ENCODE peak calls at places on chromosomes 16 and 17, in four cellular contexts. X is transverse colon, S is pancreas, U is mucosa of descending colon. T is an unnamed sample.
A peak's percentile ranks its signal among the peaks of the same experiment; 100 is the strongest.

GRCh38 chr16:14063618-14064581 is 7.2 kb upstream of the MRTFB start:
- DNase-seq in X (no peak), S (no peak), U (no peak), T (peak; percentile 65)

GRCh38 chr16:67150833-67151396 is at the start of gene B3GNT9:
- DNase-seq in X (peak; percentile 72), U (peak; percentile 74), S (peak; percentile 76), T (peak; percentile 65)

GRCh38 chr16:8644513-8645140 is 23.1 kb downstream of the METTL22 start:
- DNase-seq in X (no peak), S (no peak), U (no peak), T (no peak)

GRCh38 chr17:78394209-78394608 is 15.8 kb downstream of the PGS1 start:
- DNase-seq in U (no peak), S (no peak), X (no peak), T (no peak)

GRCh38 chr17:31434404-31435050 is 43.1 kb downstream of the RAB11FIP4 start:
- DNase-seq in U (no peak), X (no peak), S (no peak), T (no peak)

GRCh38 chr17:1224330-1224729 is 44.5 kb upstream of the ABR start:
- DNase-seq in U (no peak), S (no peak), X (peak; percentile 33), T (no peak)

GRCh38 chr16:28210979-28211505 is 723 bp downstream of the XPO6 start:
- DNase-seq in X (peak; percentile 77), U (peak; percentile 82), S (peak; percentile 80), T (peak; percentile 69)

GRCh38 chr16:72455743-72456659 is 284.0 kb upstream of the PMFBP1 start:
- DNase-seq in S (no peak), U (peak; percentile 28), X (peak; percentile 61), T (no peak)

GRCh38 chr17:51765558-51766145 is 392.9 kb downstream of the CA10 start:
- DNase-seq in U (no peak), S (no peak), X (no peak), T (no peak)

GRCh38 chr16:25228372-25228771 is 11.6 kb downstream of the AQP8 start:
- DNase-seq in X (no peak), U (no peak), S (no peak), T (no peak)

GRCh38 chr16:25219070-25219737 is 2.5 kb downstream of the AQP8 start:
- DNase-seq in S (no peak), X (no peak), U (no peak), T (no peak)

GRCh38 chr16:25224731-25225319 is 8.1 kb downstream of the AQP8 start:
- DNase-seq in S (no peak), U (no peak), X (no peak), T (no peak)

GRCh38 chr16:25222959-25223358 is 6.2 kb downstream of the AQP8 start:
- DNase-seq in X (no peak), S (no peak), U (no peak), T (no peak)

GRCh38 chr16:25223964-25224363 is 7.2 kb downstream of the AQP8 start:
- DNase-seq in X (no peak), U (no peak), S (no peak), T (no peak)
- TF ChIP-seq CTCF in X (no peak), U (no peak), S (no peak), T (no peak)

GRCh38 chr17:80164185-80164584 is 5.6 kb upstream of the CARD14 start:
- DNase-seq in S (no peak), U (no peak), X (no peak), T (no peak)

GRCh38 chr17:80158846-80159245 is 11.0 kb upstream of the CARD14 start:
- DNase-seq in X (no peak), S (no peak), U (no peak), T (no peak)

GRCh38 chr17:80159984-80160383 is 9.8 kb upstream of the CARD14 start:
- DNase-seq in U (no peak), X (no peak), S (no peak), T (no peak)

GRCh38 chr17:80163315-80163714 is 6.5 kb upstream of the CARD14 start:
- DNase-seq in X (no peak), U (no peak), S (no peak), T (no peak)

GRCh38 chr17:80160536-80160935 is 9.3 kb upstream of the CARD14 start:
- DNase-seq in X (no peak), S (no peak), U (no peak), T (no peak)
- TF ChIP-seq CTCF in X (no peak), S (no peak), U (no peak), T (no peak)

GRCh38 chr16:1430759-1431496 is at the start of gene PERCC1:
- DNase-seq in X (no peak), U (no peak), S (no peak), T (no peak)
- TF ChIP-seq CTCF in X (no peak), U (no peak), S (no peak), T (no peak)

GRCh38 chr17:74252272-74252671 is 21.8 kb upstream of the DNAI2 start:
- DNase-seq in U (no peak), S (no peak), X (no peak), T (no peak)
- TF ChIP-seq CTCF in U (no peak), S (no peak), X (no peak), T (no peak)